ENCODE peak calls at places on chromosomes 2 and 18, in seven cellular contexts. S is HCT116, T is GM12878, V is K562, G is SK-N-SH, Z is H1, F is HepG2. D is an unnamed sample.

GRCh38 chr2:167294031-167294774 is 405.9 kb downstream of the XIRP2 start:
- DNase-seq in S (no peak), T (no peak), V (no peak), G (peak; percentile 67), Z (peak; percentile 70), F (no peak), D (peak; percentile 23)

GRCh38 chr2:20123871-20124594 is 72.6 kb upstream of the LAPTM4A start:
- DNase-seq in S (no peak), T (no peak), V (no peak), G (no peak), Z (no peak), F (no peak), D (no peak)

GRCh38 chr18:70036771-70037452 is 89.2 kb upstream of the CD226 start:
- DNase-seq in S (no peak), T (peak; percentile 79), V (no peak), G (no peak), Z (no peak), F (no peak), D (no peak)

GRCh38 chr18:56702946-56703345 is 51.8 kb downstream of the WDR7 start:
- DNase-seq in S (peak; percentile 58), T (no peak), V (peak; percentile 11), G (peak; percentile 54), Z (no peak), F (peak; percentile 24), D (peak; percentile 3)

GRCh38 chr2:237972211-237972610 is 5.4 kb downstream of the UBE2F start:
- DNase-seq in S (no peak), T (no peak), V (no peak), G (no peak), Z (no peak), F (no peak), D (no peak)

GRCh38 chr2:108924444-108925251 is 64.4 kb downstream of the EDAR start:
- DNase-seq in S (no peak), T (no peak), V (no peak), G (no peak), Z (no peak), F (no peak), D (no peak)

GRCh38 chr2:160522951-160523700 is 29.5 kb upstream of the RBMS1 start:
- DNase-seq in S (no peak), T (no peak), V (no peak), G (no peak), Z (no peak), F (no peak), D (no peak)

GRCh38 chr2:98607741-98608117 is 583 bp downstream of the COA5 start:
- DNase-seq in S (no peak), T (no peak), V (no peak), G (no peak), Z (no peak), F (no peak), D (no peak)

GRCh38 chr18:7117390-7118355 is at the start of gene LAMA1:
- DNase-seq in S (no peak), T (no peak), V (no peak), G (peak; percentile 89), Z (peak; percentile 83), F (no peak), D (peak; percentile 23)

GRCh38 chr18:23183356-23184150 is 48.3 kb downstream of the CABLES1 start:
- DNase-seq in S (no peak), T (no peak), V (no peak), G (no peak), Z (no peak), F (no peak), D (no peak)

DNA sequence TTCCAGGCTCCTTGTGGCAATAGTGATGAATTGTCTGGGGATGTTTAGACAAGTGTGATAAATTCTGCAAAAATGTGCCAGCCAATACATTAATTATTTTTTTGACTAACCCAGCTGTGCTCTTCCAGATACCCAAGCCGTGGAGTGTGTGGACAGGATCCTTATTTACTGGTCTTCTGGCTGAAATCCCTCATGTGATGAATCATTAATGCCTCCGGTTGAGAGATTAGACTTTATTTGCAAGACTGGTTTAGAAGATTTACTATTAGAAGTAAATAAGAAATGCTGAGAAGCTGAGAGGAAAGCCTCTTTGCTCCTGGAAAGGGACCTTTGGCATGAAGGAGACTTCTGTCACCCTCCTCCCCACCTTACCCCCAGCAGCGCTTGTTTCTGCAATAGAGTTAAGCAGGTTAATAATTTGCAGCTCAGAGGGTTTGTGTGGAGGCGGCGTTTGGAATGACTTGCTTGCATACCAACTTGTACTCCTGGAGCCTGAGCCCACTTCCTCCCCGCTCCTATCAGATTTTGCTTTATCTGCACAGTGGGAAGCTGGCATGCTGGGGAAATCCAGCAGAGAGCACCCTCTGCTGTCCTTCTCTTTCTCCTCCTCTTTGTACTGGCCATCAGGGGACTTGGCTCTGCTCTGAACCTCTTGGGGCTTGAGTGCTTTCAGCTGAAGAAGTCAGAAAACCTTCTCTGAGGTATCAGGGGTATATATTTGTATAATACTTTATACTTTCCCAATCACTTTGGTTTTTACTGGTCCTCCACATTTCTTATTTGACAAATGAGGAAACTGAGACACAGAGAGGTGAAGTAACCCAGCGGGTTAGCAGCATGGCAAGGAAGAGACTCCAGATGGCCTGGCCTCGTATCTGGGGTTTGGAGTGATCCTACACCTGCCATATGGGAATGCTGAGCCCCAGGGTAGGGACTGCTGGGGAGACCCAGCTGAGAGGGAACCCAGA is 16.3 kb downstream of the SLC3A1 start:
- DNase-seq in S (peak; percentile 48), T (no peak), V (no peak), G (peak; percentile 76), Z (no peak), F (peak; percentile 95), D (no peak)
- H3K9ac ChIP-seq in S (no peak overlapping the region), T (no peak overlapping the region), V (no peak overlapping the region), G (no peak overlapping the region), Z (no peak overlapping the region), F (no peak overlapping the region), D (no peak overlapping the region)

GRCh38 chr18:57983965-57984364 is 60.1 kb upstream of the NEDD4L start:
- DNase-seq in S (no peak), T (no peak), V (no peak), G (no peak), Z (no peak), F (no peak), D (no peak)

GRCh38 chr18:57981629-57982028 is 62.4 kb upstream of the NEDD4L start:
- DNase-seq in S (no peak), T (no peak), V (no peak), G (no peak), Z (no peak), F (no peak), D (no peak)

GRCh38 chr18:57982372-57983021 is 61.5 kb upstream of the NEDD4L start:
- DNase-seq in S (no peak), T (no peak), V (no peak), G (no peak), Z (no peak), F (no peak), D (no peak)

GRCh38 chr18:57983472-57983871 is 60.6 kb upstream of the NEDD4L start:
- DNase-seq in S (no peak), T (no peak), V (no peak), G (no peak), Z (no peak), F (no peak), D (no peak)

DNA sequence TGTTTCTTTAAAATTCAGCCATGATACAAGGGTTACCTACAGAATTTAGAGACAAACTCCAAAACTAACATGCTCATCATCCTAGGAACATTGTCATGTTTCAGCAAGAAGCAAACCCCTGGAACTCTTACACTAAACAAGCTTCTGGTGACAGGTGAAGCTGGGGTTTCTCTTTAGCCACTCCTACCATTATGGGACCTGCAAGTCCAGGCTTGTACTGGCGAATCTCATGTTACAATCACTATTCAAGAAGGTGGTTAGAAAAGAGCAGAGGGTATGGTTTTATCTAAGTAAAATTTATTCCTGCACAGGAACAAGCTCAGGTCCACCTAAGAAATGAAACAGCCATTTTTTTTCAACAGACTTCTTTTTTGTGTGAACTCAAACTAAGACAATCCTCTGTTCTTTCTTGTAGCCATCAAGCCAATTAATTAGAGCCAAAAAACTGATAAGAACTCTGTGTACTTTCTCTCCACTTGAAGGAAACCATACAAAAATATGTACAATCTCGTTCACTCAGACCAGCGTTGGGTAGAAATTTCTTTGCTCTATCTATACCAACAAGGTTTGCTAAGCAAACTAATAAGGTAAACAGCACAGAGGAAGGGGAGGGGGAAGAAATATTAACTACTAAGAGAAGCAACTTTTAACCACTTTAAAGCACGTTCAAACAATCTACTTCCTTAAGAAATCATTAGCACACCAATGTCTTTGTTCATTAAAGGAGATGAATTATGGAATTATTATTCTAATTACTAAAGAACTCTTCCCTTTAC is 63.3 kb upstream of the NEDD4L start:
- DNase-seq in S (no peak), T (no peak), V (no peak), G (no peak), Z (no peak), F (no peak), D (no peak)
- H3K27me3 ChIP-seq in S (no peaks in the 10 kb centered on the region), T (no peaks in the 10 kb centered on the region), V (no peaks in the 10 kb centered on the region), G (no peaks in the 10 kb centered on the region), Z (no peaks in the 10 kb centered on the region), F (no peaks in the 10 kb centered on the region), D (no peaks in the 10 kb centered on the region)

DNA sequence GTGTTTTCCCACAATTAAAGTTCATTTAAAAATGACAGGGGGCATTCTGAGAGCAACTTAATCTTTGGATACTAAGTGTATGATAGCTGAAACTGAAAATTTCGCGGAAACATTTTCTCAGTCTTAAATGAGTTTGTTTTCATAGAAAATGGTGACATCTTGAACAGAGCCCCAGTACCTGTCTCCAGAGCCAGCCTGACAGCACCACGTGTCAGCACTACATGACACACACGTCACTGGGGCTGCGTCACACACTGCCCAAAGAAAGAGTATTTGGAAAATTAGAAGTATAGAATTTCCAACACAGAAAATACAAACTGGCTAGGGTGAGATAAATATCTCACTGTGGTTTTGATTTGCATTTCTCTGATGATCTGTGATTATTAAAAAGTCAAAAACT is 50.8 kb downstream of the CMPK2 start:
- DNase-seq in S (no peak), T (no peak), V (no peak), G (no peak), Z (no peak), F (no peak), D (no peak)
- TF ChIP-seq YY1 in S (no peak), T (no peak), V (no peak), G (no peak), Z (no peak), F (no peak), D (no peak)

GRCh38 chr18:44900627-44901026 is 219.9 kb downstream of the SETBP1 start:
- DNase-seq in S (no peak), T (no peak), V (no peak), G (no peak), Z (no peak), F (no peak), D (no peak)
- H3K9ac ChIP-seq in S (no peak overlapping the region), T (no peak overlapping the region), V (no peak overlapping the region), G (no peak overlapping the region), Z (no peak overlapping the region), F (no peak overlapping the region), D (no peak overlapping the region)

D was measured in NT2/D1.